ENCODE peak calls at places on chromosome 14, in eight cellular contexts. O is GM23338, Q is choroid plexus epithelial cell, W is astrocyte, P is GM06990, K is adrenal gland, I is left ventricle myocardium inferior, Z is AG04450. D is an unnamed sample.

GRCh38 chr14:79417961-79418360 is 793.3 kb downstream of the DIO2 start:
- DNase-seq in Z (no peak), P (no peak), Q (no peak), W (peak), I (no peak), O (no peak), K (no peak), D (no peak)

GRCh38 chr14:102362084-102362483 is 606 bp downstream of the CINP start:
- DNase-seq in K (peak), W (peak), O (no peak), Q (peak), Z (no peak), I (no peak), P (no peak), D (peak)

GRCh38 chr14:72699852-72700257 is 194.0 kb downstream of the DPF3 start:
- DNase-seq in P (no peak), W (peak), K (no peak), I (peak), Z (peak), Q (peak), O (no peak), D (peak)

GRCh38 chr14:68286667-68287066 is 467.1 kb downstream of the RAD51B start:
- DNase-seq in K (no peak), Z (no peak), O (no peak), W (no peak), P (no peak), Q (no peak), I (no peak), D (no peak)

GRCh38 chr14:31208546-31209424 is 1.2 kb upstream of the HECTD1 start:
- DNase-seq in K (peak), Q (no peak), P (no peak), I (no peak), W (no peak), O (no peak), Z (no peak), D (no peak)

GRCh38 chr14:92692822-92693226 is 55.6 kb downstream of the LGMN start:
- DNase-seq in P (no peak), K (peak), Z (no peak), W (peak), I (peak), O (no peak), Q (peak), D (no peak)

GRCh38 chr14:24329736-24330135 is 5.1 kb downstream of the ADCY4 start:
- DNase-seq in K (peak), Q (no peak), Z (no peak), W (no peak), O (no peak), P (no peak), I (no peak), D (no peak)

GRCh38 chr14:21201732-21202462 is 46.0 kb upstream of the OR5AU1 start:
- DNase-seq in O (no peak), Z (no peak), Q (no peak), P (no peak), K (no peak), W (no peak), I (no peak), D (peak)

GRCh38 chr14:73455294-73455693 is 3.1 kb downstream of the NUMB start:
- DNase-seq in Q (no peak), P (no peak), K (no peak), O (no peak), W (no peak), Z (no peak), I (no peak), D (no peak)

GRCh38 chr14:97366400-97366799 is 569.2 kb downstream of the VRK1 start:
- DNase-seq in W (no peak), Q (no peak), O (peak), Z (no peak), P (no peak), K (no peak), I (no peak), D (no peak)

GRCh38 chr14:23550827-23551265 is 719 bp downstream of the ZFHX2 start:
- DNase-seq in K (peak), Q (no peak), I (peak), W (no peak), Z (no peak), P (no peak), O (no peak), D (no peak)

GRCh38 chr14:45785240-45785639 is 532.2 kb upstream of the MIS18BP1 start:
- DNase-seq in P (no peak), Z (no peak), W (no peak), Q (no peak), O (no peak), K (no peak), I (no peak), D (no peak)

GRCh38 chr14:67186369-67186768 is 2.9 kb upstream of the GARIN2 start:
- DNase-seq in Q (no peak), W (no peak), Z (no peak), I (no peak), P (no peak), K (no peak), O (peak), D (no peak)

GRCh38 chr14:94601961-94602391 is 10.2 kb upstream of the SERPINA3 start:
- DNase-seq in O (no peak), K (peak), Z (peak), Q (peak), P (no peak), W (peak), I (peak), D (peak)

GRCh38 chr14:75559451-75560187 is 18.8 kb upstream of the FLVCR2 start:
- DNase-seq in P (no peak), Q (peak), W (peak), Z (no peak), K (peak), I (no peak), O (no peak), D (peak)

GRCh38 chr14:63564318-63564717 is 21.1 kb upstream of the PPP2R5E start:
- DNase-seq in P (no peak), Z (no peak), W (peak), I (peak), Q (peak), O (no peak), K (peak), D (peak)

GRCh38 chr14:94348836-94349235 is 25.7 kb upstream of the SERPINA6 start:
- DNase-seq in I (no peak), Z (no peak), O (no peak), P (no peak), W (no peak), Q (no peak), K (no peak), D (no peak)

GRCh38 chr14:91947196-91948184 is at the start of gene FBLN5:
- DNase-seq in P (no peak), K (peak), W (peak), Q (peak), I (peak), Z (peak), O (peak), D (peak)

GRCh38 chr14:85607571-85608219 is 77.8 kb downstream of the FLRT2 start:
- DNase-seq in Z (peak), W (peak), P (no peak), I (no peak), K (no peak), O (no peak), Q (peak), D (peak)

GRCh38 chr14:43894534-43894933 is 612.5 kb downstream of the FSCB start:
- DNase-seq in I (no peak), P (no peak), O (peak), Z (no peak), Q (no peak), K (no peak), W (no peak), D (no peak)

GRCh38 chr14:102523200-102524025 is 13.8 kb upstream of the ANKRD9 start:
- DNase-seq in K (no peak), Z (no peak), O (peak), P (no peak), W (no peak), I (no peak), Q (no peak), D (no peak)

GRCh38 chr14:48616941-48617340 is 941.5 kb upstream of the MDGA2 start:
- DNase-seq in O (no peak), I (no peak), Z (no peak), P (no peak), Q (no peak), K (no peak), W (no peak), D (no peak)

GRCh38 chr14:29243355-29243754 is 476.8 kb downstream of the FOXG1 start:
- DNase-seq in K (no peak), Q (peak), W (peak), P (no peak), Z (no peak), O (no peak), I (no peak), D (peak)

DNA sequence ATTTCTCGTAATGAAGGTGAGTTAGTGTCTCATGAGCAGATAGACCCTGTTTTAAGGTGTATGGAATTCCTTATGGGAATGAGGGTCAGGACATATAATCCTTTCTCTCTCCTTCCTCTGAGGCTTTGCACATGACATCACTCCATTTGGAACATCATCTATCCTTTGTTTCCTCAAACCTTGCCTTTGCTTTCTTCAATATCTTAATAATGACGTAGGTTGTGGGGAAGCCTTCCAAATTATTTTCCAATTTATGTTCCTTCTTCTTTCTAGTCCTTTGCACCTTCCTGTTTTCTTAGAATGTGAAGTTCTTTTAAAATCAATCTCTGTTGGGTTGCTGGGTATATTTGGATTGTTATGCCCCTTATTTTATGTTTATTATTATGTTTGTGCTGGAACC is 502.9 kb upstream of the STXBP6 start:
- DNase-seq in K (no peak), I (no peak), P (no peak), O (no peak), W (no peak), Z (no peak), Q (no peak), D (no peak)
- TF ChIP-seq CTCF in K (no peak), I (no peak), P (no peak), O (no peak), W (no peak), Z (no peak), Q (no peak), D (no peak)

GRCh38 chr14:51626788-51627187 is 24.9 kb upstream of the FRMD6 start:
- DNase-seq in K (no peak), I (no peak), Q (no peak), W (no peak), P (no peak), Z (no peak), O (no peak), D (no peak)
- H3K4me3 ChIP-seq in K (no peak), I (no peak), Q (no peak), W (no peak), P (no peak), Z (no peak), O (no peak), D (peak)

GRCh38 chr14:99648385-99648784 is 3.5 kb downstream of the HHIPL1 start:
- DNase-seq in O (no peak), Q (no peak), Z (no peak), W (no peak), I (no peak), K (no peak), P (no peak), D (no peak)
- TF ChIP-seq CTCF in O (no peak), Q (no peak), Z (no peak), W (no peak), I (no peak), K (no peak), P (no peak), D (no peak)

GRCh38 chr14:36660736-36661505 is 739 bp upstream of the PAX9 start:
- DNase-seq in K (no peak), P (no peak), Z (no peak), W (no peak), O (peak), Q (no peak), I (no peak), D (no peak)
- H3K4me3 ChIP-seq in K (peak), P (no peak), Z (no peak), W (peak), O (peak), Q (no peak), I (peak), D (peak)

DNA sequence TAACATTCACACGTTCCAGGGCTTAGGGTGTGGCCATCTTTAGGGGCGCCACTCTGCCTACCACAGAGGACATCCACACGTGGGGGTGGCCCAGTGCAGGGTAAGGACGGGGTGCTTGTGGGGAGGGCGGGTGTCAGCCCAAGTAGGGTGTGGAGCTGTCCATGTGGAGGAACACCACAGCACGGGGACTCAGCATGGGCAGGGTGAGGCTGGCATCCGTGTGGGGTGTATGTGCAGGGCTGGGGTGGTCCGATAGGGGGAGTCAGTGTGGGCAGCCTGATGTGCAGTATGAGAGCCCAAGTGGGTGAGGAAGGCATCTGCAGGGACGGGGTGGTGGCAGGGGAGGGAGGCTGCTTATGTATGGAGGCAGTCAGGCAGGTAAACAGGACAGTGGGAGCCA is 17.7 kb downstream of the PSMC1 start:
- DNase-seq in K (no peak), P (no peak), I (no peak), Z (no peak), O (no peak), W (no peak), Q (no peak), D (no peak)
- TF ChIP-seq CTCF in K (no peak), P (no peak), I (no peak), Z (no peak), O (no peak), W (no peak), Q (peak), D (peak)

GRCh38 chr14:61663312-61663974 is 31.9 kb upstream of the HIF1A start:
- DNase-seq in P (peak), I (no peak), O (no peak), K (no peak), Q (no peak), Z (no peak), W (no peak), D (no peak)
- H3K4me3 ChIP-seq in P (peak), I (no peak), O (no peak), K (no peak), Q (no peak), Z (no peak), W (no peak), D (no peak)

GRCh38 chr14:77139540-77140342 is 1.9 kb downstream of the ZDHHC22 start:
- DNase-seq in W (no peak), O (peak), P (peak), Q (peak), I (no peak), K (no peak), Z (no peak), D (no peak)
- TF ChIP-seq CTCF in W (peak), O (peak), P (peak), Q (peak), I (peak), K (no peak), Z (peak), D (peak)